ENCODE peak calls at places on chromosome 2, in five cellular contexts. O is HCT116, L is vagina, C is gastrocnemius medialis, J is heart right ventricle. Y is an unnamed sample. For H3K27me3, the result is how much of the 10 kb centered on the place peaks cover.

GRCh38 chr2:1744446-1745170 is at the start of gene PXDN:
- DNase-seq in O (no peak), L (no peak), C (no peak), J (peak), Y (peak)

GRCh38 chr2:51624995-51625394 is 593.1 kb upstream of the NRXN1 start:
- DNase-seq in O (no peak), L (no peak), C (no peak), J (no peak), Y (no peak)

GRCh38 chr2:136178941-136179601 is 61.1 kb upstream of the CXCR4 start:
- DNase-seq in O (no peak), L (no peak), C (no peak), J (no peak), Y (no peak)

GRCh38 chr2:46298272-46298521 is 990 bp downstream of the EPAS1 start:
- DNase-seq in O (no peak), L (no peak), C (no peak), J (no peak), Y (peak)

GRCh38 chr2:191656792-191657191 is 21.1 kb upstream of the NABP1 start:
- DNase-seq in O (no peak), L (no peak), C (no peak), J (no peak), Y (no peak)

GRCh38 chr2:50391553-50391952 is 640.4 kb downstream of the NRXN1 start:
- DNase-seq in O (no peak), L (no peak), C (no peak), J (no peak), Y (no peak)

GRCh38 chr2:112229365-112229764 is 25.5 kb downstream of the ZC3H8 start:
- DNase-seq in O (no peak), L (no peak), C (no peak), J (no peak), Y (no peak)

GRCh38 chr2:239018291-239019192 is 170.7 kb downstream of the TWIST2 start:
- DNase-seq in O (no peak), L (no peak), C (no peak), J (no peak), Y (no peak)

GRCh38 chr2:238261718-238262375 is 22.0 kb upstream of the HES6 start:
- DNase-seq in O (no peak), L (no peak), C (no peak), J (no peak), Y (peak)

GRCh38 chr2:215280326-215280725 is 31.5 kb upstream of the ATIC start:
- DNase-seq in O (no peak), L (no peak), C (no peak), J (no peak), Y (no peak)

GRCh38 chr2:121634354-121635307 is 14.6 kb downstream of the CLASP1 start:
- DNase-seq in O (peak), L (no peak), C (no peak), J (no peak), Y (no peak)

GRCh38 chr2:23745726-23746105 is 181.2 kb downstream of the ATAD2B start:
- DNase-seq in O (no peak), L (no peak), C (peak), J (peak), Y (no peak)

GRCh38 chr2:65901809-65902208 is 469.4 kb upstream of the SPRED2 start:
- DNase-seq in O (no peak), L (no peak), C (no peak), J (no peak), Y (no peak)

DNA sequence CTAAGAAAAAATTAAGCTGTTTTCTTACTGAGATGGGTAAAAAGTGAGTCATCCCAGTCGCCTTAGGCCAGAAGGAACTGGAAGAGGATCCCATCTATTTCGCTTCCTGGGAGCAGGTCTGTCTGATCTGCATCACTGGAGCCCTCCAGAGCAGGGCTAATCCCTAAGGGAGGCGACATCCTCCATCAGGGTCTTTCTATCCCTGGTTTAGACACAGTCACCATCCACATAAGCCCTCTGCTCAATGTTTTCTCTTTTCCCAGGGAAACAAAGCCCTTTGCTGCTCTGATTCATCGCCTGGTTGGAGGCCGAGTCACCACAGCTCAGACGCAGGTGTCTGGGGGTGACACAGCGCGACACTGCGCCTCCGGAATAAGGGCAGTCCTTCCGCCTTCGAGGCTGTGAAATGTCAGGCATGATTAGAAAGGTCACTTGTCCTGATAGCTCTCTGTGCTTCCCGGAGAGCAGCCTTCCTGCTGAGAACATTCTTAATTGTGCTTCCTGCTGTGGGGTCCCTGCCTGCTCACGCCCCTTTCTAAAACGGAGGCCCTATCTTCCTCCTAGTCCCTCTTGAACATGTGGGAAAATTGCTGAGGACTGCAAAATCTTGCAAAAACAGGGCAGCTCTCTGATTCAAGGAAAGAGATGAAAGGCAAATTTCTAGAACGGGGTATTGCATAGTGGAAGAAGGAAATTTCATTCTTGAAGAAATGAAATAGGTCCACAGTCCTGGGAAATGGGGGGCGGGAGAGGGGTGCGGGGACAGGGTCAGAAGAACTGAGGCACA is 56.3 kb downstream of the MARCHF4 start:
- DNase-seq in O (peak), L (no peak), C (no peak), J (no peak), Y (no peak)
- H3K27ac ChIP-seq in O (no peak), L (no peak), C (no peak), J (no peak), Y (no peak)

DNA sequence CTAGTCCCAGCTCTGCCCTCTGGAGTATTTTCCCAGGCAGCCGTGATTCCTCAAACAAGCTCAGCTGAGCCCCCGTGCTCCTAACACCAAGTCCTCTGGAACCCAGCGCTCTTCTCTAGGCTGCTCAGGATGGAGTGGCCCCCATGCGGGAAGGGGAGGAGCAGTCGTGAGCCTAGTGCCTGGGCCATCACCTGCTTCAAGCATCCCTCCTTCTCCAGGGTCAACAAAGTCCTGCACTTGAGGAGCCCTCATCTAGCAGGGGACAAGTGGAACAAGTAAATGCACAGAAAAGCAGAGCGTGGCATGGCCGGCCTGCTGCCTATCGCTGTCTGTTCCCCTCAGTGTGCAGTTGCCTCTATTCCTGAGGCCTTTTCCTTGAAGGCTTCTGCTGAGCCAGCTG is 168.6 kb downstream of the INHBB start:
- DNase-seq in O (no peak), L (no peak), C (no peak), J (no peak), Y (no peak)
- H3K27me3 ChIP-seq in O (under half), L (under half), C (under half), J (under half), Y (under half)

GRCh38 chr2:55862269-55862668 is 61.3 kb downstream of the EFEMP1 start:
- DNase-seq in O (no peak), L (no peak), C (no peak), J (no peak), Y (peak)

GRCh38 chr2:55861733-55862132 is 61.8 kb downstream of the EFEMP1 start:
- DNase-seq in O (no peak), L (no peak), C (no peak), J (no peak), Y (no peak)

GRCh38 chr2:55864351-55865084 is 59.1 kb downstream of the EFEMP1 start:
- DNase-seq in O (no peak), L (no peak), C (no peak), J (no peak), Y (no peak)

GRCh38 chr2:55865095-55865835 is 58.3 kb downstream of the EFEMP1 start:
- DNase-seq in O (no peak), L (no peak), C (no peak), J (no peak), Y (no peak)

DNA sequence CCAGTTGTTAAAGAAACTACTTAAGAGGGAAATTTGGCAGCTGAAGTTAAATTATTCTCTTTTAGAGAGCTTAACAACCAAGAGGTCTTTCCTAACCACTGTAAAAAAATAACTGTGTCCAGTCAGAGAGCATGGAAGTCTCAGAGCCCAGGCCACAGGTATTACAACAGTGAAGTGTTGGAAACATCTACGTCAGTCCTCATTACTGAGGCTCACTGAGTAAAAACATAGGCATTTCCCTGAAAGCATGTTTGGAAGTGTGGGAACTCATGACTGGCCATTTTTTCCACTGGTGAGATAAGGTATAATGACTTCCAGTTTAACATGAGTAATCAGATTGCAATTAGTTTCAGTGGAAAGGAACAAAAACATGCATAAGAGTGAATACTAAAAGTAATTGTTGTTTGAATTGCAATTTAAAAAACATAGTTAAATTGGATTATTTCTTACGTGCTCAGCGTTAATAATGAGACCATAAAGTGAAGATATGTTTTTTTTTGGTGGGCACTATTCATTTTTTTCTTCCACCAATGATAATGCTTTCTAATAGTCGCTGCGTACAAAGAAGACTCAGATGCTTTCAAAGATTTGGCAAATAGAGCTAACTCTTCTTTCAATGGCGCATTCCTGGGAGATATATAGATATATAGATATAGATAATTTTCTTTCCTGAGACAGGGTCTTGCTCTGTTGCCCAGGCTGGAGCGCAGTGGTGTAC is 60.8 kb downstream of the EFEMP1 start:
- DNase-seq in O (no peak), L (no peak), C (peak), J (peak), Y (no peak)
- H3K27ac ChIP-seq in O (no peak), L (peak), C (no peak), J (peak), Y (peak)

GRCh38 chr2:120148669-120149068 is 74.5 kb downstream of the TMEM185B start:
- DNase-seq in O (no peak), L (no peak), C (no peak), J (no peak), Y (no peak)

GRCh38 chr2:120140866-120141265 is 82.3 kb downstream of the TMEM185B start:
- DNase-seq in O (no peak), L (no peak), C (no peak), J (no peak), Y (no peak)

GRCh38 chr2:120148229-120148628 is 75.0 kb downstream of the TMEM185B start:
- DNase-seq in O (no peak), L (no peak), C (no peak), J (no peak), Y (no peak)

DNA sequence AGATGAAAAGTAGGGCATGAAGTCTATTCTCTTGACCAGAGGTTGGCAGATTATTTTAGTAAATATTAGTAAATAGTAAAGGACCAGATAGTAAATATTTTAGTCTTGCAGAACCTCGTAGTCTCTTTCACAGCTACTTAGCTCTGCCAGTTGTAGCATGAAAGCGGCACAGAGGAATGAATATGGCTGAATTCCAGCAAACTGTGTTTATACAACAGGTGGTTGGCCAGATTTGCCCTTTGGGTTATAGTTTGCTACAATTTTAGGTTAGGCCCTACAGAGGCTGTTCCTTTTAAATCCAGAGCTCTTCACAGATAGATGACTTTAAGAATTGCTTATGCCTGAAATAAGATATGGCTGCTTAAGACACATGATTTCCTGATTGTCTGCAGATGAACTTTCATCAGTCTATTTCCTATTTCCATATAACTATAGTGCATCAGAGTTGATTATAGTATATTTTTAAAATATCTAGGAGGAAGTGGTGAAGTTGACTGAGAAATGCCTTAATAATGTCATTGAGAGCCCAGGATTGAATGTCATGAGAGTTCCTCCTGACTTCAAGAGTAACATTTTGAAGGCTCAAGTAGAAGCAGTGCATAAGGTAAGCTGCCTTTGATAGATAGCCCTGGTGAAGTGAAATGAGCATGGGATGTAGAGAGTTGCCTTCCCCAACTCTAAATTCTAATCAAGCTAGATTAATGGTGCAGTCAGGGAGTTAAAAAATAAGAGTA is 80.5 kb downstream of the TMEM185B start:
- DNase-seq in O (no peak), L (no peak), C (no peak), J (no peak), Y (no peak)
- H3K27me3 ChIP-seq in O (under half), L (under half), C (under half), J (under half), Y (under half)

GRCh38 chr2:110725859-110726258 is 6.5 kb upstream of the ACOXL start:
- DNase-seq in O (no peak), L (no peak), C (no peak), J (no peak), Y (no peak)

GRCh38 chr2:110727923-110728322 is 4.5 kb upstream of the ACOXL start:
- DNase-seq in O (no peak), L (no peak), C (no peak), J (no peak), Y (no peak)

GRCh38 chr2:110726285-110726684 is 6.1 kb upstream of the ACOXL start:
- DNase-seq in O (no peak), L (no peak), C (no peak), J (no peak), Y (no peak)

GRCh38 chr2:110725370-110725769 is 7.0 kb upstream of the ACOXL start:
- DNase-seq in O (no peak), L (no peak), C (no peak), J (no peak), Y (no peak)

GRCh38 chr2:110724820-110725219 is 7.6 kb upstream of the ACOXL start:
- DNase-seq in O (no peak), L (no peak), C (no peak), J (no peak), Y (no peak)
- H3K27ac ChIP-seq in O (no peak), L (no peak), C (no peak), J (no peak), Y (no peak)

GRCh38 chr2:219543596-219544358 is at the start of the genes CHPF and TMEM198:
- DNase-seq in O (peak), L (peak), C (peak), J (peak), Y (peak)

GRCh38 chr2:219541611-219542180 is 1.9 kb downstream of the CHPF start:
- DNase-seq in O (peak), L (no peak), C (peak), J (peak), Y (peak)

GRCh38 chr2:219540784-219541504 is 2.7 kb downstream of the CHPF start:
- DNase-seq in O (no peak), L (no peak), C (no peak), J (no peak), Y (no peak)

GRCh38 chr2:219544567-219544966 is 739 bp downstream of the TMEM198 start:
- DNase-seq in O (no peak), L (no peak), C (no peak), J (no peak), Y (no peak)

GRCh38 chr2:219542931-219543595 is 546 bp downstream of the CHPF start:
- DNase-seq in O (no peak), L (no peak), C (no peak), J (no peak), Y (peak)
- H3K27me3 ChIP-seq in O (under half), L (under half), C (under half), J (under half), Y (under half)

GRCh38 chr2:232316382-232317190 is 62.0 kb upstream of the ALPP start:
- DNase-seq in O (no peak), L (no peak), C (peak), J (no peak), Y (no peak)

GRCh38 chr2:232315923-232316299 is 62.6 kb upstream of the ALPP start:
- DNase-seq in O (no peak), L (no peak), C (no peak), J (no peak), Y (peak)

GRCh38 chr2:232319117-232320037 is 59.2 kb upstream of the ALPP start:
- DNase-seq in O (no peak), L (no peak), C (no peak), J (no peak), Y (peak)

GRCh38 chr2:232318175-232318855 is 60.2 kb upstream of the ALPP start:
- DNase-seq in O (no peak), L (no peak), C (no peak), J (no peak), Y (peak)

GRCh38 chr2:232315049-232315922 is 63.3 kb upstream of the ALPP start:
- DNase-seq in O (no peak), L (no peak), C (peak), J (peak), Y (peak)
- H3K27ac ChIP-seq in O (no peak), L (peak), C (peak), J (peak), Y (peak)

DNA sequence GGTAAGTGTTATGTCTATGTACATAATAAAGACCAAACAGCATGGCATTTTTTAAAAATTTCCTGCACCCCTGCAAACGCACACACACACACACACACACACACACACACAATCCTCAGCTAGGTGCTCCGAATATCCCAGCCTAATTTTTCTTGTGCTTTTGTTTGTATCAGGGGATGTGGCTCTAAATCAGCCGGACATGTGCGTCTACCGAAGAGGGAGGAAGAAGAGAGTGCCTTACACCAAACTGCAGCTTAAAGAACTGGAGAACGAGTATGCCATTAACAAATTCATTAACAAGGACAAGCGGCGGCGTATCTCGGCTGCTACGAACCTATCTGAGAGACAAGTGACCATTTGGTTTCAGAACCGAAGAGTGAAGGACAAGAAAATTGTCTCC is 1.8 kb downstream of the HOXD13 start:
- DNase-seq in O (no peak), L (no peak), C (no peak), J (no peak), Y (no peak)
- H3K27me3 ChIP-seq in O (under half), L (under half), C (half or more), J (half or more), Y (under half)